ENCODE peak calls at places on chromosome 16, in five cellular contexts. One of them, this sample, is unnamed.

GRCh38 chr16:70778901-70779309 is 22.1 kb downstream of the VAC14 start:
- DNase-seq in stimulated activated naive CD4-positive, alpha-beta T cell: no peak
- DNase-seq in NCI-H1092 treated with DMSO at 0.1 percent for 48 hours: peak
- DNase-seq in hepatocyte: peak
- DNase-seq in NCI-H510A treated with DMSO at 0.1 percent for 48 hours: peak
- DNase-seq in this sample: no peak

GRCh38 chr16:49598386-49599170 is 225.0 kb downstream of the C16orf78 start:
- DNase-seq in stimulated activated naive CD4-positive, alpha-beta T cell: no peak
- DNase-seq in NCI-H1092 treated with DMSO at 0.1 percent for 48 hours: no peak
- DNase-seq in hepatocyte: no peak
- DNase-seq in NCI-H510A treated with DMSO at 0.1 percent for 48 hours: no peak
- DNase-seq in this sample: no peak

GRCh38 chr16:84088695-84089395 is 27.9 kb downstream of the MBTPS1 start:
- DNase-seq in stimulated activated naive CD4-positive, alpha-beta T cell: peak
- DNase-seq in NCI-H1092 treated with DMSO at 0.1 percent for 48 hours: no peak
- DNase-seq in hepatocyte: no peak
- DNase-seq in NCI-H510A treated with DMSO at 0.1 percent for 48 hours: no peak
- DNase-seq in this sample: no peak

GRCh38 chr16:19823322-19823721 is 61.3 kb downstream of the GPRC5B start:
- DNase-seq in stimulated activated naive CD4-positive, alpha-beta T cell: no peak
- DNase-seq in NCI-H1092 treated with DMSO at 0.1 percent for 48 hours: no peak
- DNase-seq in hepatocyte: no peak
- DNase-seq in NCI-H510A treated with DMSO at 0.1 percent for 48 hours: no peak
- DNase-seq in this sample: no peak

GRCh38 chr16:84093120-84093878 is 23.4 kb downstream of the MBTPS1 start:
- DNase-seq in stimulated activated naive CD4-positive, alpha-beta T cell: no peak
- DNase-seq in NCI-H1092 treated with DMSO at 0.1 percent for 48 hours: no peak
- DNase-seq in hepatocyte: no peak
- DNase-seq in NCI-H510A treated with DMSO at 0.1 percent for 48 hours: no peak
- DNase-seq in this sample: no peak

GRCh38 chr16:70663524-70664324 is 17.4 kb downstream of the IL34 start:
- DNase-seq in stimulated activated naive CD4-positive, alpha-beta T cell: no peak
- DNase-seq in NCI-H1092 treated with DMSO at 0.1 percent for 48 hours: no peak
- DNase-seq in hepatocyte: no peak
- DNase-seq in NCI-H510A treated with DMSO at 0.1 percent for 48 hours: no peak
- DNase-seq in this sample: no peak

GRCh38 chr16:7037491-7037890 is 295.2 kb upstream of the RBFOX1 start:
- DNase-seq in stimulated activated naive CD4-positive, alpha-beta T cell: no peak
- DNase-seq in NCI-H1092 treated with DMSO at 0.1 percent for 48 hours: no peak
- DNase-seq in hepatocyte: peak
- DNase-seq in NCI-H510A treated with DMSO at 0.1 percent for 48 hours: no peak
- DNase-seq in this sample: no peak

GRCh38 chr16:82761236-82761635 is 134.5 kb downstream of the CDH13 start:
- DNase-seq in stimulated activated naive CD4-positive, alpha-beta T cell: no peak
- DNase-seq in NCI-H1092 treated with DMSO at 0.1 percent for 48 hours: no peak
- DNase-seq in hepatocyte: no peak
- DNase-seq in NCI-H510A treated with DMSO at 0.1 percent for 48 hours: no peak
- DNase-seq in this sample: peak

GRCh38 chr16:89266521-89267134 is 49.1 kb downstream of the ZNF778 start:
- DNase-seq in stimulated activated naive CD4-positive, alpha-beta T cell: no peak
- DNase-seq in NCI-H1092 treated with DMSO at 0.1 percent for 48 hours: no peak
- DNase-seq in hepatocyte: no peak
- DNase-seq in NCI-H510A treated with DMSO at 0.1 percent for 48 hours: no peak
- DNase-seq in this sample: no peak

GRCh38 chr16:66735891-66736290 is 15.5 kb downstream of the DYNC1LI2 start:
- DNase-seq in stimulated activated naive CD4-positive, alpha-beta T cell: no peak
- DNase-seq in NCI-H1092 treated with DMSO at 0.1 percent for 48 hours: no peak
- DNase-seq in hepatocyte: no peak
- DNase-seq in NCI-H510A treated with DMSO at 0.1 percent for 48 hours: no peak
- DNase-seq in this sample: no peak

GRCh38 chr16:974606-975312 is 4.0 kb upstream of the LMF1 start:
- DNase-seq in stimulated activated naive CD4-positive, alpha-beta T cell: no peak
- DNase-seq in NCI-H1092 treated with DMSO at 0.1 percent for 48 hours: no peak
- DNase-seq in hepatocyte: no peak
- DNase-seq in NCI-H510A treated with DMSO at 0.1 percent for 48 hours: no peak
- DNase-seq in this sample: peak

GRCh38 chr16:58158137-58158536 is 29.0 kb upstream of the CFAP20 start:
- DNase-seq in stimulated activated naive CD4-positive, alpha-beta T cell: no peak
- DNase-seq in NCI-H1092 treated with DMSO at 0.1 percent for 48 hours: no peak
- DNase-seq in hepatocyte: no peak
- DNase-seq in NCI-H510A treated with DMSO at 0.1 percent for 48 hours: no peak
- DNase-seq in this sample: no peak

GRCh38 chr16:1458336-1458976 is 14.1 kb upstream of the CCDC154 start:
- DNase-seq in stimulated activated naive CD4-positive, alpha-beta T cell: no peak
- DNase-seq in NCI-H1092 treated with DMSO at 0.1 percent for 48 hours: no peak
- DNase-seq in hepatocyte: no peak
- DNase-seq in NCI-H510A treated with DMSO at 0.1 percent for 48 hours: no peak
- DNase-seq in this sample: no peak

GRCh38 chr16:89373355-89374110 is 116.8 kb downstream of the ANKRD11 start:
- DNase-seq in stimulated activated naive CD4-positive, alpha-beta T cell: no peak
- DNase-seq in NCI-H1092 treated with DMSO at 0.1 percent for 48 hours: no peak
- DNase-seq in hepatocyte: peak
- DNase-seq in NCI-H510A treated with DMSO at 0.1 percent for 48 hours: no peak
- DNase-seq in this sample: no peak

GRCh38 chr16:48565752-48566151 is 44.2 kb downstream of the N4BP1 start:
- DNase-seq in stimulated activated naive CD4-positive, alpha-beta T cell: no peak
- DNase-seq in NCI-H1092 treated with DMSO at 0.1 percent for 48 hours: no peak
- DNase-seq in hepatocyte: no peak
- DNase-seq in NCI-H510A treated with DMSO at 0.1 percent for 48 hours: no peak
- DNase-seq in this sample: no peak

GRCh38 chr16:55872130-55872529 is 3.0 kb downstream of the CES5A start:
- DNase-seq in stimulated activated naive CD4-positive, alpha-beta T cell: no peak
- DNase-seq in NCI-H1092 treated with DMSO at 0.1 percent for 48 hours: no peak
- DNase-seq in hepatocyte: no peak
- DNase-seq in NCI-H510A treated with DMSO at 0.1 percent for 48 hours: no peak
- DNase-seq in this sample: no peak

GRCh38 chr16:57533618-57534336 is 2.6 kb downstream of the CCDC102A start:
- DNase-seq in stimulated activated naive CD4-positive, alpha-beta T cell: peak
- DNase-seq in NCI-H1092 treated with DMSO at 0.1 percent for 48 hours: no peak
- DNase-seq in hepatocyte: no peak
- DNase-seq in NCI-H510A treated with DMSO at 0.1 percent for 48 hours: peak
- DNase-seq in this sample: no peak

GRCh38 chr16:68000450-68000849 is 1.2 kb upstream of the DPEP2 start:
- DNase-seq in stimulated activated naive CD4-positive, alpha-beta T cell: no peak
- DNase-seq in NCI-H1092 treated with DMSO at 0.1 percent for 48 hours: no peak
- DNase-seq in hepatocyte: no peak
- DNase-seq in NCI-H510A treated with DMSO at 0.1 percent for 48 hours: no peak
- DNase-seq in this sample: no peak

GRCh38 chr16:35150805-35151312 is 1691.4 kb downstream of the TP53TG3F start:
- DNase-seq in stimulated activated naive CD4-positive, alpha-beta T cell: no peak
- DNase-seq in NCI-H1092 treated with DMSO at 0.1 percent for 48 hours: no peak
- DNase-seq in hepatocyte: no peak
- DNase-seq in NCI-H510A treated with DMSO at 0.1 percent for 48 hours: no peak
- DNase-seq in this sample: no peak